ENCODE peak calls at places on chromosomes 1 and 21, in nine cellular contexts. J is CD4-positive, alpha-beta T cell; V is GM04504; M is vagina; A is HFFc6; U is upper lobe of right lung; K is type B pancreatic cell; L is Caco-2; Z is Kasumi-1. S is an unnamed sample.

GRCh38 chr21:15319727-15320126 is 254.9 kb upstream of the NRIP1 start:
- DNase-seq in A (no peak), K (no peak), U (no peak), J (no peak), L (no peak), Z (no peak), V (no peak), M (no peak), S (no peak)

GRCh38 chr1:169460193-169460833 is 25.4 kb downstream of the SLC19A2 start:
- DNase-seq in Z (no peak), J (no peak), L (no peak), K (no peak), V (no peak), A (no peak), U (peak), M (no peak), S (peak)

GRCh38 chr1:6239213-6239752 is 3.5 kb upstream of the ICMT start:
- DNase-seq in U (no peak), A (no peak), M (no peak), Z (peak), V (no peak), L (no peak), K (no peak), J (no peak), S (no peak)

GRCh38 chr1:94258873-94259331 is 21.5 kb upstream of the ARHGAP29 start:
- DNase-seq in J (no peak), Z (no peak), A (peak), K (no peak), L (no peak), V (peak), U (no peak), M (no peak), S (no peak)

GRCh38 chr21:27569831-27570230 is 602.9 kb upstream of the ADAMTS5 start:
- DNase-seq in Z (no peak), V (no peak), K (no peak), M (no peak), A (no peak), J (no peak), L (no peak), U (no peak), S (no peak)

GRCh38 chr21:44871576-44872265 is 1.8 kb downstream of the PTTG1IP start:
- DNase-seq in V (peak), M (no peak), A (peak), U (peak), J (no peak), L (peak), Z (peak), K (no peak), S (peak)

GRCh38 chr1:85278853-85279314 is 2.5 kb upstream of the BCL10 start:
- DNase-seq in L (no peak), Z (no peak), J (no peak), M (no peak), U (no peak), K (no peak), A (peak), V (peak), S (peak)

GRCh38 chr1:39720094-39720999 is 18.3 kb upstream of the PPIE start:
- DNase-seq in L (peak), A (peak), M (peak), U (no peak), V (peak), K (no peak), J (no peak), Z (peak), S (peak)

GRCh38 chr1:45536886-45537285 is 13.7 kb upstream of the AKR1A1 start:
- DNase-seq in V (no peak), A (no peak), Z (no peak), J (no peak), L (no peak), U (no peak), M (no peak), K (no peak), S (no peak)

GRCh38 chr1:4778056-4778455 is 123.6 kb downstream of the AJAP1 start:
- DNase-seq in U (no peak), Z (no peak), M (no peak), J (no peak), K (no peak), L (peak), A (no peak), V (no peak), S (no peak)

GRCh38 chr1:221991221-221991620 is 249.3 kb upstream of the DUSP10 start:
- DNase-seq in Z (peak), A (peak), K (no peak), M (no peak), U (no peak), J (no peak), L (no peak), V (no peak), S (no peak)

GRCh38 chr1:39295901-39296300 is 91.4 kb downstream of the MACF1 start:
- DNase-seq in Z (no peak), A (no peak), J (no peak), M (no peak), L (no peak), K (no peak), V (no peak), U (no peak), S (no peak)

GRCh38 chr1:155086182-155086741 is 7.6 kb downstream of the EFNA3 start:
- DNase-seq in A (peak), U (peak), M (no peak), V (no peak), K (peak), L (peak), Z (peak), J (peak), S (peak)

GRCh38 chr1:68600049-68600661 is 103.3 kb upstream of the DEPDC1 start:
- DNase-seq in A (no peak), Z (peak), M (no peak), J (no peak), K (no peak), U (no peak), L (peak), V (no peak), S (no peak)

GRCh38 chr1:11538886-11539285 is 59.9 kb downstream of the DISP3 start:
- DNase-seq in U (no peak), J (no peak), V (no peak), K (no peak), A (no peak), M (no peak), L (no peak), Z (no peak), S (no peak)

GRCh38 chr1:16009030-16009460 is 5.0 kb downstream of the SRARP start:
- DNase-seq in A (peak), Z (peak), K (peak), J (peak), L (peak), U (peak), V (no peak), M (no peak), S (peak)

GRCh38 chr1:17909634-17910033 is 154.5 kb downstream of the ACTL8 start:
- DNase-seq in M (no peak), U (peak), V (peak), J (no peak), A (peak), Z (no peak), K (no peak), L (no peak), S (peak)

GRCh38 chr1:234882898-234883297 is 245.7 kb downstream of the TOMM20 start:
- DNase-seq in V (no peak), Z (no peak), U (no peak), K (no peak), A (no peak), M (no peak), J (no peak), L (no peak), S (no peak)

GRCh38 chr1:119506941-119507340 is at the start of gene HSD3B1:
- DNase-seq in A (peak), M (no peak), J (no peak), K (no peak), L (peak), U (no peak), V (no peak), Z (no peak), S (peak)

GRCh38 chr1:203364013-203364730 is 13.2 kb upstream of the FMOD start:
- DNase-seq in A (no peak), M (no peak), L (peak), Z (no peak), K (no peak), U (no peak), J (no peak), V (no peak), S (peak)